ENCODE peak calls at places on chromosome 14, in eight cellular contexts. B is fibroblast of the conjunctiva; P is HT1080; J is CD4-positive, CD25-positive, alpha-beta regulatory T cell; T is epithelial cell of proximal tubule; E is mesothelial cell of epicardium; S is left lung; Y is activated CD8-positive, alpha-beta memory T cell treated with anti-CD3 and anti-CD28 coated beads for 24 hours. G is an unnamed sample.

GRCh38 chr14:100891051-100891450 is 12.5 kb downstream of the RTL1 start:
- DNase-seq in P (no peak), J (no peak), T (no peak), S (peak; percentile 28), E (peak; percentile 11), Y (no peak), B (no peak), G (no peak)

GRCh38 chr14:90500665-90501370 is 104.0 kb downstream of the CALM1 start:
- DNase-seq in Y (no peak), B (no peak), J (no peak), S (no peak), P (peak; percentile 44), E (no peak), T (no peak), G (no peak)

GRCh38 chr14:52129733-52130132 is 60.9 kb upstream of the NID2 start:
- DNase-seq in E (no peak), T (no peak), J (no peak), Y (no peak), P (no peak), B (no peak), S (no peak), G (no peak)

GRCh38 chr14:56331815-56332214 is 213.6 kb downstream of the PELI2 start:
- DNase-seq in J (no peak), S (no peak), B (no peak), T (no peak), Y (no peak), P (no peak), E (no peak), G (no peak)

GRCh38 chr14:77584809-77585208 is 31.6 kb downstream of the SPTLC2 start:
- DNase-seq in Y (no peak), B (no peak), E (no peak), T (no peak), S (no peak), J (no peak), P (no peak), G (no peak)

GRCh38 chr14:25116607-25117006 is 66.7 kb upstream of the STXBP6 start:
- DNase-seq in S (no peak), J (no peak), Y (no peak), B (no peak), P (no peak), E (no peak), T (no peak), G (no peak)

GRCh38 chr14:89369656-89370055 is 47.4 kb downstream of the FOXN3 start:
- DNase-seq in Y (no peak), J (no peak), B (no peak), T (no peak), P (no peak), E (no peak), S (no peak), G (no peak)

GRCh38 chr14:50600849-50601248 is 40.9 kb downstream of the ATL1 start:
- DNase-seq in P (no peak), J (no peak), B (no peak), Y (no peak), S (no peak), T (no peak), E (no peak), G (peak; percentile 55)

GRCh38 chr14:20429801-20430669 is 5.9 kb downstream of the KLHL33 start:
- DNase-seq in T (no peak), P (no peak), J (no peak), S (no peak), B (no peak), E (no peak), Y (peak; percentile 75), G (no peak)

GRCh38 chr14:61934385-61934784 is 172.2 kb downstream of the SNAPC1 start:
- DNase-seq in J (no peak), T (no peak), E (no peak), S (no peak), P (peak; percentile 99), Y (no peak), B (peak; percentile 23), G (no peak)

GRCh38 chr14:32468955-32469354 is 139.9 kb downstream of the AKAP6 start:
- DNase-seq in J (no peak), S (no peak), T (peak; percentile 89), B (peak; percentile 42), P (peak; percentile 71), E (no peak), Y (no peak), G (peak; percentile 46)

GRCh38 chr14:87896393-87897380 is 96.3 kb downstream of the GALC start:
- DNase-seq in J (no peak), P (peak; percentile 56), Y (no peak), B (peak; percentile 30), T (peak; percentile 22), S (no peak), E (no peak), G (peak; percentile 68)

GRCh38 chr14:94439453-94440057 is 13.0 kb downstream of the SERPINA11 start:
- DNase-seq in Y (no peak), S (no peak), B (no peak), J (no peak), T (no peak), P (no peak), E (no peak), G (no peak)

GRCh38 chr14:36085861-36086260 is 90.7 kb downstream of the PTCSC3 start:
- DNase-seq in S (no peak), Y (no peak), J (no peak), B (no peak), E (no peak), T (no peak), P (no peak), G (no peak)

GRCh38 chr14:66152269-66152668 is 333.9 kb upstream of the CCDC196 start:
- DNase-seq in T (no peak), E (no peak), B (no peak), P (no peak), Y (no peak), J (no peak), S (no peak), G (no peak)

GRCh38 chr14:33039321-33039720 is 100.6 kb downstream of the NPAS3 start:
- DNase-seq in J (no peak), B (no peak), E (no peak), S (no peak), T (no peak), Y (no peak), P (no peak), G (no peak)

GRCh38 chr14:104994988-104995387 is 9.4 kb downstream of the CLBA1 start:
- DNase-seq in P (no peak), S (no peak), T (no peak), J (no peak), B (no peak), E (no peak), Y (no peak), G (no peak)

GRCh38 chr14:90510208-90510607 is 113.4 kb downstream of the CALM1 start:
- DNase-seq in P (no peak), J (no peak), T (no peak), Y (no peak), S (peak; percentile 49), B (no peak), E (no peak), G (no peak)

GRCh38 chr14:81981311-81981675 is 447.6 kb upstream of the SEL1L start:
- DNase-seq in T (no peak), E (no peak), S (no peak), J (no peak), B (no peak), P (no peak), Y (no peak), G (no peak)

GRCh38 chr14:40197344-40197743 is 765.1 kb upstream of the FBXO33 start:
- DNase-seq in J (no peak), E (no peak), B (no peak), Y (no peak), T (no peak), S (no peak), P (no peak), G (no peak)

GRCh38 chr14:73227812-73228781 is 9.2 kb upstream of the PAPLN start:
- DNase-seq in T (peak; percentile 97), Y (no peak), E (no peak), B (peak; percentile 75), S (no peak), J (no peak), P (peak; percentile 86), G (no peak)

GRCh38 chr14:61476737-61477410 is 155.5 kb downstream of the PRKCH start:
- DNase-seq in P (peak; percentile 93), B (peak; percentile 79), T (peak; percentile 86), Y (no peak), E (no peak), S (no peak), J (peak; percentile 70), G (peak; percentile 95)

GRCh38 chr14:77059276-77059934 is 30.9 kb upstream of the IRF2BPL start:
- DNase-seq in Y (no peak), E (no peak), B (peak; percentile 55), P (peak; percentile 92), J (no peak), S (no peak), T (peak; percentile 51), G (no peak)

GRCh38 chr14:74204481-74204880 is 34.8 kb upstream of the VSX2 start:
- DNase-seq in E (no peak), P (no peak), T (no peak), B (no peak), Y (no peak), J (no peak), S (no peak), G (no peak)

GRCh38 chr14:99035268-99035667 is 236.7 kb downstream of the BCL11B start:
- DNase-seq in Y (no peak), P (no peak), E (no peak), T (no peak), J (no peak), S (no peak), B (peak; percentile 8), G (no peak)

GRCh38 chr14:75597149-75597548 is 18.7 kb downstream of the FLVCR2 start:
- DNase-seq in B (no peak), T (no peak), Y (no peak), J (no peak), E (no peak), S (no peak), P (no peak), G (no peak)

GRCh38 chr14:93944348-93945069 is 17.4 kb downstream of the FAM181A start:
- DNase-seq in B (no peak), J (no peak), E (no peak), Y (no peak), S (peak; percentile 40), T (no peak), P (no peak), G (no peak)

GRCh38 chr14:73754911-73755360 is 40.8 kb upstream of the PNMA1 start:
- DNase-seq in B (no peak), J (no peak), E (no peak), P (no peak), S (no peak), T (no peak), Y (no peak), G (no peak)

GRCh38 chr14:64394973-64395633 is 7.0 kb downstream of the MTHFD1 start:
- DNase-seq in E (no peak), P (no peak), Y (no peak), S (no peak), T (no peak), J (no peak), B (no peak), G (no peak)

GRCh38 chr14:67395876-67396189 is 16.1 kb downstream of the PLEK2 start:
- DNase-seq in E (no peak), S (no peak), P (peak; percentile 71), Y (no peak), B (no peak), T (no peak), J (no peak), G (no peak)

GRCh38 chr14:35986219-35986573 is 160.1 kb downstream of the BRMS1L start:
- DNase-seq in P (no peak), T (no peak), B (no peak), E (no peak), S (no peak), J (no peak), Y (no peak), G (no peak)

GRCh38 chr14:74582910-74583581 is 29.0 kb downstream of the LTBP2 start:
- DNase-seq in E (no peak), B (no peak), P (no peak), T (no peak), S (no peak), Y (no peak), J (no peak), G (no peak)

G was measured in NCI-H460.